ENCODE peak calls at places on chromosomes 2 and 18, in eight cellular contexts. U is body of pancreas, I is HepG2, A is right atrium auricular region, N is A549, S is astrocyte, J is PC-3, V is OCI-LY7. F is an unnamed sample. For H3K9me3, the result is how much of the 10 kb centered on the place peaks cover.

GRCh38 chr2:41500895-41501294 is 546.9 kb upstream of the PKDCC start:
- DNase-seq in N (no peak), A (no peak), I (no peak), U (no peak), V (no peak), S (no peak), J (peak), F (no peak)

GRCh38 chr2:173205375-173205774 is 129.7 kb downstream of the MAP3K20 start:
- DNase-seq in V (no peak), N (no peak), S (no peak), A (peak), U (no peak), I (no peak), J (no peak), F (no peak)

GRCh38 chr2:69811591-69811990 is 17.9 kb upstream of the GMCL1 start:
- DNase-seq in I (no peak), J (no peak), U (no peak), S (no peak), A (no peak), V (no peak), N (no peak), F (no peak)

GRCh38 chr2:131121464-131121863 is 16.3 kb downstream of the PLEKHB2 start:
- DNase-seq in I (no peak), U (no peak), S (peak), N (no peak), J (peak), V (no peak), A (no peak), F (no peak)

GRCh38 chr2:101406867-101407266 is 19.6 kb upstream of the CREG2 start:
- DNase-seq in S (peak), N (no peak), U (no peak), V (no peak), I (no peak), A (no peak), J (peak), F (no peak)

GRCh38 chr18:10270160-10270571 is 184.3 kb upstream of the APCDD1 start:
- DNase-seq in S (peak), U (peak), N (no peak), I (peak), V (no peak), J (no peak), A (peak), F (no peak)

GRCh38 chr2:227221120-227221519 is 56.7 kb downstream of the COL4A3 start:
- DNase-seq in U (no peak), N (no peak), I (no peak), A (no peak), S (no peak), V (no peak), J (no peak), F (no peak)

GRCh38 chr2:189086710-189087109 is 92.9 kb downstream of the COL5A2 start:
- DNase-seq in J (peak), V (no peak), U (no peak), S (peak), I (no peak), N (no peak), A (no peak), F (no peak)

GRCh38 chr2:232328516-232329460 is 49.8 kb upstream of the ALPP start:
- DNase-seq in S (no peak), N (no peak), I (no peak), A (no peak), J (no peak), V (no peak), U (no peak), F (no peak)

GRCh38 chr2:29293830-29294438 is 178.7 kb downstream of the CLIP4 start:
- DNase-seq in U (peak), V (peak), I (peak), J (peak), A (no peak), S (no peak), N (peak), F (no peak)

GRCh38 chr2:120855855-120856405 is 120.3 kb downstream of the GLI2 start:
- DNase-seq in I (no peak), J (no peak), U (no peak), N (no peak), S (no peak), V (no peak), A (no peak), F (no peak)

GRCh38 chr2:216635701-216636541 is 2.7 kb downstream of the IGFBP2 start:
- DNase-seq in I (no peak), N (no peak), S (peak), A (no peak), V (no peak), J (no peak), U (no peak), F (no peak)

GRCh38 chr2:111667542-111668273 is 216.3 kb downstream of the ANAPC1 start:
- DNase-seq in J (peak), A (peak), N (no peak), U (no peak), I (peak), S (peak), V (no peak), F (no peak)

GRCh38 chr2:200380833-200381542 is 74.5 kb downstream of the SPATS2L start:
- DNase-seq in N (no peak), U (no peak), I (no peak), S (peak), J (no peak), V (no peak), A (no peak), F (no peak)

GRCh38 chr2:200380139-200380561 is 73.7 kb downstream of the SPATS2L start:
- DNase-seq in V (no peak), U (no peak), I (no peak), J (no peak), A (no peak), S (peak), N (no peak), F (no peak)

GRCh38 chr2:200382883-200383282 is 76.4 kb downstream of the SPATS2L start:
- DNase-seq in I (no peak), N (no peak), S (no peak), V (no peak), U (no peak), J (no peak), A (no peak), F (no peak)

GRCh38 chr2:200385063-200385635 is 78.7 kb downstream of the SPATS2L start:
- DNase-seq in J (no peak), A (no peak), S (no peak), V (no peak), U (no peak), I (no peak), N (no peak), F (no peak)

GRCh38 chr2:200383380-200384110 is 77.1 kb downstream of the SPATS2L start:
- DNase-seq in U (no peak), S (peak), J (no peak), V (peak), I (no peak), A (no peak), N (no peak), F (no peak)
- H3K4me3 ChIP-seq in U (no peak), S (peak), J (no peak), V (no peak), I (no peak), A (no peak), N (peak), F (no peak)

GRCh38 chr18:78296152-78296551 is 683.5 kb upstream of the SALL3 start:
- DNase-seq in J (no peak), U (no peak), S (no peak), N (no peak), A (no peak), V (no peak), I (no peak), F (no peak)

GRCh38 chr18:78295271-78295670 is 684.3 kb upstream of the SALL3 start:
- DNase-seq in V (no peak), U (no peak), J (no peak), I (no peak), S (no peak), A (no peak), N (no peak), F (no peak)

GRCh38 chr18:78293516-78293915 is 686.1 kb upstream of the SALL3 start:
- DNase-seq in I (no peak), S (no peak), J (no peak), V (no peak), N (no peak), A (no peak), U (no peak), F (no peak)

GRCh38 chr18:78293940-78294401 is 685.6 kb upstream of the SALL3 start:
- DNase-seq in S (no peak), N (no peak), I (no peak), J (no peak), A (no peak), U (no peak), V (no peak), F (no peak)

DNA sequence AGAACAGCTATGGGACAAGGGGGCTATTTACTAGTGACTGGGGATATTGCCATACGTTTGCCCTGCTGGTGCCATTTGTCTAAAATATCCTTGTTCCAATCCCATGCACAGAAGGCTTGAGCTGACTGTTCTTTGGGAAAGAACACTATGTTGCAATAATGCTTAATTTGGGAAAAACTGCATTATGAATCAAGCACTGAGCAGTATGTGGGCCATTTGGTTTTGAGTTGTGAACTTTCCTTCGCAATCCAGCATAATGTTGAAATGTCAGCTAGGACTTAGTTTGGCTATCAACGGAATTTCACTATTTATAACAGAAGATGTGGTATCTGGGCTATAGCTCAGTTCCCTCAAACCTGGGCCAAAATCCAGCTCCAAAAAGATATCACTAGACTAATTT is 687.0 kb upstream of the SALL3 start:
- DNase-seq in V (no peak), J (no peak), U (no peak), S (no peak), I (no peak), A (no peak), N (no peak), F (no peak)
- H3K9me3 ChIP-seq in V (under half), J (under half), U (under half), S (under half), I (under half), A (under half), N (under half), F (under half)

GRCh38 chr2:96509847-96510230 is 4.7 kb upstream of the NEURL3 start:
- DNase-seq in A (no peak), S (no peak), U (no peak), V (no peak), N (no peak), J (no peak), I (no peak), F (no peak)
- H3K4me3 ChIP-seq in A (no peak), S (no peak), U (no peak), V (no peak), N (no peak), J (no peak), I (no peak), F (no peak)

GRCh38 chr2:128715360-128715759 is 396.7 kb upstream of the HS6ST1 start:
- DNase-seq in U (no peak), S (no peak), A (peak), N (no peak), V (no peak), J (no peak), I (no peak), F (no peak)
- H3K9me3 ChIP-seq in U (under half), S (under half), A (under half), N (under half), V (under half), J (under half), I (under half), F (under half)

GRCh38 chr18:63150326-63150725 is 169.2 kb downstream of the BCL2 start:
- DNase-seq in I (no peak), N (no peak), S (no peak), U (no peak), A (no peak), J (no peak), V (no peak), F (no peak)

GRCh38 chr18:63152791-63153190 is 166.8 kb downstream of the BCL2 start:
- DNase-seq in V (no peak), J (no peak), S (no peak), A (no peak), I (no peak), U (no peak), N (no peak), F (no peak)

GRCh38 chr18:63154350-63155152 is 165.0 kb downstream of the BCL2 start:
- DNase-seq in S (no peak), A (no peak), U (no peak), I (no peak), J (no peak), N (no peak), V (no peak), F (no peak)

GRCh38 chr18:63150942-63151421 is 168.6 kb downstream of the BCL2 start:
- DNase-seq in J (no peak), A (no peak), U (no peak), I (no peak), N (no peak), V (no peak), S (no peak), F (no peak)

GRCh38 chr18:63152096-63152495 is 167.5 kb downstream of the BCL2 start:
- DNase-seq in I (no peak), S (no peak), A (no peak), U (no peak), J (no peak), V (no peak), N (no peak), F (no peak)
- H3K4me3 ChIP-seq in I (no peak), S (no peak), A (no peak), U (no peak), J (no peak), V (no peak), N (no peak), F (no peak)

DNA sequence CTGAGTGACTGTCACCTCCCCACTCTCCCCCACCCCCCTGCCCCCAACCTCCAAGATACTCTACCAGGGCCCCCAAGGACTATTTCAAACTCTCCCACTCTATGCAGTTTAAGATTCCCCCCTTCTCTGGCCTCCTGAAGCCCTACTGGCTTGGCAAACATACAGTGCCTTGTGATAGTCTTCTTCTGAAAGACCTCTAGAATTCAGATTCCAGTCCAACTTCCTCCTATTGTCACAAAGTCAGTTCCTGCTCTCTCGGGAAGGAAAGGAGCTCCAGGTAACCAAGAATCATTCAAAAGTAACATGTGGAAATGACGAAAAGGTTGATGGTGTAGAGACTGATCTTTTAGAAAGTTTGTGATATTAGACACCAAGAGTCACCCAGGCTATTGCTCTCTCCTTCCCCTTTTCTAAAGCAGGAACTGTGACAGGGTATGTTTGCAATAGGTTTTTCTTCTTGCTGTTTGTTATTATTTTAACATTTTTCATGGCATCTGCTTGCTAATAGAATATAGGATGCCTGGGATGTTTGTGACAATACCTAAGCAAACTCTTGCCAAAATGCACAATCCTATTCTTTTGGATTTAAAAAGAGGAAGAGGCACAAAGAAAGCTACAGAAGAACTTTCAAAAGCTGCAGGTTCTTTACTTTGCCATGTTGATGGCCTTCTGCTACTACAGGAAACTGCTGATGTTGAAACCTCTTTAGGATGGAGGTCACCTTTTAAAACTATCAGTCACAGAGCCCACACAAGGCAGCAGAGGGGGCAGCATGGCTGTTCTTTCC is 93.5 kb upstream of the MGAT4A start:
- DNase-seq in A (no peak), N (no peak), V (peak), U (no peak), I (no peak), J (no peak), S (no peak), F (no peak)
- H3K9me3 ChIP-seq in A (under half), N (under half), V (under half), U (under half), I (under half), J (under half), S (under half), F (under half)

DNA sequence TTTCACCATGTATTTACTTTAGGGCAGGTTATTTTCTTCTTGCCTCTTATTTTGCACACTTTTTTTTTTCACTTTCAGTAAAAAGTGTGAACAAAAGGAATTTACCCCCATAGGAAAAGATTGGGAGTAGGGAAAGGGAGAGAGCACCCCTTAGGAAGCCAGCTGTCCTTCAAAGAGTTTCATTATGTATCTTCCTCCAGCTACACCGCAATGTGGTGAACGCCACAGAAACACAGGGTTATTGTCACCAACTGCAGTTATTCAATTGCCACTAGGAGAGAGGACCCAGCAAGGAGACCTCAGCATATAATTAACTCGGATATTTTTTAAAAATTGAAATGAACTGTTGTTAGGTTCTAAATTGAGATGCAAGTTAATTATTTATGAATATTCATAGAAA is 286.2 kb upstream of the VRK2 start:
- DNase-seq in S (no peak), N (no peak), U (no peak), A (no peak), I (no peak), V (no peak), J (peak), F (no peak)
- H3K4me3 ChIP-seq in S (peak), N (no peak), U (peak), A (no peak), I (no peak), V (no peak), J (no peak), F (no peak)

DNA sequence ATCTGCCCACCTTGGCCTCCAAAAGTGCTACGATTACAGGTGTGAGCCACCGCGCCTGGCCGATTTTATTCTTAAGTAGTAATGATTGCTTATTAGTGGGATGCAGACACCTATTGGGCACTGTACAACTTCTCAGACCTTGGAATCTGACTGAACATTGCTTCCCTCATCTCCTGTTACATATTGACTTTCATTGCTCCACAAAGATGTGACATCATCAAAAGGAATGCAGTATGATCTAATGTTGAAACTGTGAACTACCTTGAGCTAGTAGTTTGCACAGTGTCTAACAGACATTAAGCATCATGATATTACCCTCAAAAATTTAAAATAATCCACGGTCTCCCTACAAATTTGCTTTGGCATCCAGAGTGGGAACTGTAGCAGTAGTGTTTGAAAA is 109.8 kb upstream of the SIX2 start:
- DNase-seq in J (peak), S (peak), N (no peak), I (peak), U (no peak), V (no peak), A (peak), F (no peak)
- H3K9me3 ChIP-seq in J (under half), S (under half), N (under half), I (under half), U (under half), V (under half), A (under half), F (under half)

GRCh38 chr18:22167091-22167470 is 2.3 kb upstream of the GATA6 start:
- DNase-seq in U (peak), N (peak), V (no peak), A (peak), S (no peak), I (no peak), J (no peak), F (no peak)
- H3K4me3 ChIP-seq in U (peak), N (peak), V (no peak), A (peak), S (no peak), I (no peak), J (no peak), F (no peak)

DNA sequence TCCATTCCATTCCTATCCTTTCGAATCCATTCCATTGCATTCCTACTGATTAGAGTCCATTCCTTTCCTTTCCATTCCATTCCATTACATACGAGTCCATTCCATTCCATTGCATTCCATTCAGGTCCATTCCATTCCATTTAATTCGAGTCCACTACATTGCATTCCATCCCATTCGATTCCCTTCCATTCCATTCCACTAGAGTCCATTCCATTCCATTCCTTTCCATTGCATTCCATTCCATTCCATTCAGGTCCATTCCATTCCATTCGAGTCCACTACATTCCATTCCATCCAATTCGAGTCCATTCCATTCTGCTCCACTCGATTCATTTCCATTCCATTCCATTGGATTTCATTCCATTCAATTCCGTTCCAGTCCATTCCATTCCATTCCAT is 1133.6 kb downstream of the RPIA start:
- DNase-seq in V (no peak), A (no peak), N (no peak), J (no peak), S (no peak), I (no peak), U (no peak), F (no peak)
- H3K9me3 ChIP-seq in V (under half), A (under half), N (under half), J (under half), S (under half), I (under half), U (under half), F (under half)